ENCODE peak calls at places on chromosomes 13 and 19, in seven cellular contexts. One of them, this sample, is unnamed.

GRCh38 chr19:6063576-6063961 is 46.7 kb downstream of the RFX2 start:
- DNase-seq in trophoblast cell: peak
- DNase-seq in IMR-90: no peak
- DNase-seq in H1: no peak
- DNase-seq in mesendoderm: no peak
- DNase-seq in neuronal stem cell: no peak
- DNase-seq in H9: no peak
- DNase-seq in this sample: no peak

GRCh38 chr19:11574689-11575088 is 2.8 kb downstream of the ACP5 start:
- DNase-seq in trophoblast cell: no peak
- DNase-seq in IMR-90: no peak
- DNase-seq in H1: no peak
- DNase-seq in mesendoderm: no peak
- DNase-seq in neuronal stem cell: no peak
- DNase-seq in H9: no peak
- DNase-seq in this sample: no peak

GRCh38 chr19:3042545-3043267 is 13.6 kb upstream of the TLE2 start:
- DNase-seq in trophoblast cell: no peak
- DNase-seq in IMR-90: no peak
- DNase-seq in H1: no peak
- DNase-seq in mesendoderm: no peak
- DNase-seq in neuronal stem cell: no peak
- DNase-seq in H9: no peak
- DNase-seq in this sample: no peak

GRCh38 chr13:42883771-42884170 is 102.4 kb downstream of the FAM216B start:
- DNase-seq in trophoblast cell: peak
- DNase-seq in IMR-90: peak
- DNase-seq in H1: no peak
- DNase-seq in mesendoderm: peak
- DNase-seq in neuronal stem cell: peak
- DNase-seq in H9: no peak
- DNase-seq in this sample: peak

GRCh38 chr13:48891586-48891985 is 84.1 kb upstream of the FNDC3A start:
- DNase-seq in trophoblast cell: peak
- DNase-seq in IMR-90: peak
- DNase-seq in H1: no peak
- DNase-seq in mesendoderm: no peak
- DNase-seq in neuronal stem cell: no peak
- DNase-seq in H9: no peak
- DNase-seq in this sample: peak

GRCh38 chr19:628168-628567 is 5.2 kb downstream of the POLRMT start:
- DNase-seq in trophoblast cell: no peak
- DNase-seq in IMR-90: no peak
- DNase-seq in H1: peak
- DNase-seq in mesendoderm: peak
- DNase-seq in neuronal stem cell: no peak
- DNase-seq in H9: peak
- DNase-seq in this sample: no peak

GRCh38 chr19:6680141-6680540 is 10.2 kb upstream of the TNFSF14 start:
- DNase-seq in trophoblast cell: no peak
- DNase-seq in IMR-90: no peak
- DNase-seq in H1: no peak
- DNase-seq in mesendoderm: no peak
- DNase-seq in neuronal stem cell: no peak
- DNase-seq in H9: no peak
- DNase-seq in this sample: no peak

GRCh38 chr13:107339209-107339608 is 771.3 kb upstream of the ARGLU1 start:
- DNase-seq in trophoblast cell: no peak
- DNase-seq in IMR-90: peak
- DNase-seq in H1: no peak
- DNase-seq in mesendoderm: peak
- DNase-seq in neuronal stem cell: no peak
- DNase-seq in H9: no peak
- DNase-seq in this sample: peak

GRCh38 chr13:102466836-102467235 is 65.0 kb upstream of the FGF14 start:
- DNase-seq in trophoblast cell: peak
- DNase-seq in IMR-90: no peak
- DNase-seq in H1: no peak
- DNase-seq in mesendoderm: no peak
- DNase-seq in neuronal stem cell: no peak
- DNase-seq in H9: no peak
- DNase-seq in this sample: no peak

GRCh38 chr13:39676315-39676876 is 20.9 kb downstream of the COG6 start:
- DNase-seq in trophoblast cell: peak
- DNase-seq in IMR-90: peak
- DNase-seq in H1: no peak
- DNase-seq in mesendoderm: peak
- DNase-seq in neuronal stem cell: peak
- DNase-seq in H9: no peak
- DNase-seq in this sample: peak

GRCh38 chr13:76019421-76020044 is 383.4 kb downstream of the LMO7 start:
- DNase-seq in trophoblast cell: peak
- DNase-seq in IMR-90: no peak
- DNase-seq in H1: peak
- DNase-seq in mesendoderm: peak
- DNase-seq in neuronal stem cell: no peak
- DNase-seq in H9: peak
- DNase-seq in this sample: no peak

GRCh38 chr13:102642475-102642874 is 45.7 kb downstream of the TPP2 start:
- DNase-seq in trophoblast cell: no peak
- DNase-seq in IMR-90: no peak
- DNase-seq in H1: no peak
- DNase-seq in mesendoderm: no peak
- DNase-seq in neuronal stem cell: no peak
- DNase-seq in H9: no peak
- DNase-seq in this sample: no peak

GRCh38 chr13:97234742-97235141 is 12.6 kb downstream of the MBNL2 start:
- DNase-seq in trophoblast cell: no peak
- DNase-seq in IMR-90: no peak
- DNase-seq in H1: no peak
- DNase-seq in mesendoderm: no peak
- DNase-seq in neuronal stem cell: no peak
- DNase-seq in H9: no peak
- DNase-seq in this sample: no peak

GRCh38 chr19:52453324-52454094 is at the start of gene ZNF578:
- DNase-seq in trophoblast cell: peak
- DNase-seq in IMR-90: peak
- DNase-seq in H1: peak
- DNase-seq in mesendoderm: peak
- DNase-seq in neuronal stem cell: peak
- DNase-seq in H9: no peak
- DNase-seq in this sample: peak

GRCh38 chr13:107023335-107023734 is 455.4 kb upstream of the ARGLU1 start:
- DNase-seq in trophoblast cell: no peak
- DNase-seq in IMR-90: no peak
- DNase-seq in H1: no peak
- DNase-seq in mesendoderm: no peak
- DNase-seq in neuronal stem cell: no peak
- DNase-seq in H9: no peak
- DNase-seq in this sample: no peak

GRCh38 chr13:79267560-79267959 is 138.5 kb downstream of the RBM26 start:
- DNase-seq in trophoblast cell: no peak
- DNase-seq in IMR-90: no peak
- DNase-seq in H1: no peak
- DNase-seq in mesendoderm: no peak
- DNase-seq in neuronal stem cell: no peak
- DNase-seq in H9: no peak
- DNase-seq in this sample: peak

GRCh38 chr13:103833453-103833852 is 767.2 kb upstream of the SLC10A2 start:
- DNase-seq in trophoblast cell: no peak
- DNase-seq in IMR-90: no peak
- DNase-seq in H1: no peak
- DNase-seq in mesendoderm: no peak
- DNase-seq in neuronal stem cell: no peak
- DNase-seq in H9: no peak
- DNase-seq in this sample: no peak

DNA sequence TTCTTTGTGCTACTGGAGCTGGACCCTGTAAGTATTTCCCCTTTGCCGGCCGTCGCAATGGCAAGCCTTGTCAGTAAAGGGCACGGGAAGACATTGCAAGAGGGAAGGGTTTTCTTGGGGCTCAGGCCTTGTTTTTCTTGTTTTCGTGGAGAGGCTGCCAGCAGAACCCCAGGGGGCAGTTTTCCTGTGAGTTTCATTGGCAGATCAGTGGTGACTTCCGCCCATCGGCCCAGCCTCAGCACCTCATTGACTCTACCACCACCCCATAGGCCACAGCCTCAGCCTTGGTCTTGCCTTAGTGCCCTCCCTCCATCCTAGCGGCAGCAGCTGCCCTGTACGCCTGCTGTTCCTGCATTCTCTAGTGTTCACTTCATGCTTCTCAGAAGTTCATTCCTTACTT is 61.5 kb downstream of the GJA3 start:
- DNase-seq in trophoblast cell: no peak
- DNase-seq in IMR-90: no peak
- DNase-seq in H1: no peak
- DNase-seq in mesendoderm: peak
- DNase-seq in neuronal stem cell: no peak
- DNase-seq in H9: peak
- DNase-seq in this sample: no peak
- H3K18ac ChIP-seq in trophoblast cell: no peak
- H3K18ac ChIP-seq in IMR-90: no peak
- H3K18ac ChIP-seq in H1: no peak
- H3K18ac ChIP-seq in mesendoderm: no peak
- H3K18ac ChIP-seq in neuronal stem cell: no peak
- H3K18ac ChIP-seq in H9: no peak
- H3K18ac ChIP-seq in this sample: no peak

DNA sequence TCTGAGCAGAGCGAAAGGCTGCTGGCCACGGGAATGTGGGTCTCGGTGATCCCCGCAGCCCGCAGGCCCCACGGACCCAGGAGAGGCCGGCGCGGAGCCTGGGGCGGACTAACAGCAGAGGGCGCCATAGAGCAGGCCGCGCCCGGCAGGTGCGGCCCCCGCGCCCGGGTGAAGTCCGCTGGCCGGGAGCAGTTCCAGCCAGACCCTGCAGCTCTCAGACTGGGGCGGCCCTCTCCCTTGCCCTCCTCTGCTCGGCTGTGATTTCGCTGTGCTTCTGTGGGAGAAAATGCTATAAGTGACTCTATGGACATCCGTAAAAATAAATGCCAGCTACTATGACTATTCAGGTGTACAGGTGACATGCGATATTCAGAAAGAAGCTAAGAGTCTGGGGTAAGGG is 37.7 kb downstream of the GSX1 start:
- DNase-seq in trophoblast cell: peak
- DNase-seq in IMR-90: no peak
- DNase-seq in H1: no peak
- DNase-seq in mesendoderm: peak
- DNase-seq in neuronal stem cell: peak
- DNase-seq in H9: peak
- DNase-seq in this sample: peak
- H3K9ac ChIP-seq in trophoblast cell: no peak
- H3K9ac ChIP-seq in IMR-90: no peak
- H3K9ac ChIP-seq in H1: no peak
- H3K9ac ChIP-seq in mesendoderm: no peak
- H3K9ac ChIP-seq in neuronal stem cell: no peak
- H3K9ac ChIP-seq in H9: no peak
- H3K9ac ChIP-seq in this sample: no peak

GRCh38 chr13:40772765-40773473 is 1.9 kb upstream of the MRPS31 start:
- DNase-seq in trophoblast cell: no peak
- DNase-seq in IMR-90: no peak
- DNase-seq in H1: no peak
- DNase-seq in mesendoderm: no peak
- DNase-seq in neuronal stem cell: no peak
- DNase-seq in H9: no peak
- DNase-seq in this sample: no peak
- H3K18ac ChIP-seq in trophoblast cell: no peak
- H3K18ac ChIP-seq in IMR-90: no peak
- H3K18ac ChIP-seq in H1: no peak
- H3K18ac ChIP-seq in mesendoderm: no peak
- H3K18ac ChIP-seq in neuronal stem cell: no peak
- H3K18ac ChIP-seq in H9: no peak
- H3K18ac ChIP-seq in this sample: no peak

DNA sequence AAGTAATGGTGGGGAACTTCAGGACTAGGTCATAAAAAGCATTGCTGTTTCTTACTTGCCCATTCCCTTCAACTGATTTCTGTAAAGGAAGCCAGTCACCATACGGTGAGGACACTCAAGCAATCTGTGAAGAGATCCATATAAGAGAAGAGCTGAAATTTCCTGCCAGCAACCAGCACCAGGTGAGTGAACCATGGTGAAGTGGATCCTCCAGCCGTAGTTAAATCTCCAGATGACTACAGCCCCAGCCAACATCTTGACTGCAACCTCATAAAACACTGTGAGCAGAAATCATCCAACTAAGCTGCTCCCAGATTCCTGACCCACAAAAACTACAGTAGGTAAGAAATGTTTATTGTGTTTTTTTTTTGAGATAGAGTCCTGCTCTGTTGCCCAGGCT is 3.8 kb upstream of the SLC6A16 start:
- DNase-seq in trophoblast cell: no peak
- DNase-seq in IMR-90: no peak
- DNase-seq in H1: no peak
- DNase-seq in mesendoderm: no peak
- DNase-seq in neuronal stem cell: no peak
- DNase-seq in H9: no peak
- DNase-seq in this sample: no peak
- H3K9ac ChIP-seq in trophoblast cell: no peak
- H3K9ac ChIP-seq in IMR-90: no peak
- H3K9ac ChIP-seq in H1: no peak
- H3K9ac ChIP-seq in mesendoderm: no peak
- H3K9ac ChIP-seq in neuronal stem cell: no peak
- H3K9ac ChIP-seq in H9: no peak
- H3K9ac ChIP-seq in this sample: no peak

GRCh38 chr19:29636553-29637325 is 28.5 kb upstream of the PLEKHF1 start:
- DNase-seq in trophoblast cell: no peak
- DNase-seq in IMR-90: no peak
- DNase-seq in H1: no peak
- DNase-seq in mesendoderm: no peak
- DNase-seq in neuronal stem cell: no peak
- DNase-seq in H9: no peak
- DNase-seq in this sample: no peak
- H3K18ac ChIP-seq in trophoblast cell: no peak
- H3K18ac ChIP-seq in IMR-90: no peak
- H3K18ac ChIP-seq in H1: no peak
- H3K18ac ChIP-seq in mesendoderm: no peak
- H3K18ac ChIP-seq in neuronal stem cell: no peak
- H3K18ac ChIP-seq in H9: no peak
- H3K18ac ChIP-seq in this sample: no peak